ENCODE peak calls at places on chromosomes 2 and 18, in six cellular contexts. R is PC-3, M is prostate gland, B is left ventricle myocardium inferior, G is colonic mucosa, D is endodermal cell. S is an unnamed sample. For H3K4me1, the result is how much of the 10 kb centered on the place peaks cover.

GRCh38 chr2:15729709-15730544 is 138.3 kb downstream of the DDX1 start:
- DNase-seq in R (no peak), M (no peak), B (no peak), G (no peak), D (peak), S (no peak)

GRCh38 chr18:27712066-27712465 is 464.9 kb downstream of the CDH2 start:
- DNase-seq in R (no peak), M (no peak), B (no peak), G (no peak), D (no peak), S (no peak)

GRCh38 chr18:59008302-59008974 is 131.2 kb upstream of the SEC11C start:
- DNase-seq in R (peak), M (peak), B (no peak), G (no peak), D (peak), S (peak)

GRCh38 chr2:25343187-25343825 is 1.6 kb upstream of the DNMT3A start:
- DNase-seq in R (no peak), M (no peak), B (peak), G (no peak), D (no peak), S (no peak)

GRCh38 chr18:70634576-70635147 is 345.8 kb downstream of the SOCS6 start:
- DNase-seq in R (no peak), M (no peak), B (no peak), G (no peak), D (no peak), S (no peak)

GRCh38 chr2:96531872-96532505 is 4.6 kb upstream of the ARID5A start:
- DNase-seq in R (peak), M (peak), B (peak), G (peak), D (peak), S (peak)

GRCh38 chr2:26850565-26850964 is 2.6 kb downstream of the DPYSL5 start:
- DNase-seq in R (no peak), M (no peak), B (no peak), G (no peak), D (no peak), S (no peak)

GRCh38 chr2:30899655-30900054 is 92.4 kb upstream of the CAPN13 start:
- DNase-seq in R (no peak), M (no peak), B (no peak), G (no peak), D (peak), S (no peak)

GRCh38 chr2:47211497-47212011 is 56.4 kb upstream of the STPG4 start:
- DNase-seq in R (no peak), M (no peak), B (no peak), G (no peak), D (no peak), S (no peak)

GRCh38 chr18:8937695-8938094 is 164.8 kb upstream of the NDUFV2 start:
- DNase-seq in R (peak), M (peak), B (no peak), G (no peak), D (peak), S (peak)

GRCh38 chr2:236663267-236663666 is 93.6 kb downstream of the ACKR3 start:
- DNase-seq in R (no peak), M (no peak), B (peak), G (peak), D (no peak), S (no peak)

GRCh38 chr2:28004086-28004485 is 113.6 kb downstream of the BABAM2 start:
- DNase-seq in R (peak), M (no peak), B (no peak), G (no peak), D (no peak), S (no peak)

GRCh38 chr2:186695081-186695756 is 1.4 kb downstream of the FAM171B start:
- DNase-seq in R (peak), M (no peak), B (no peak), G (no peak), D (no peak), S (no peak)

GRCh38 chr2:74482801-74483674 is at the start of the genes CCDC142 and TTC31:
- DNase-seq in R (peak), M (peak), B (peak), G (peak), D (peak), S (peak)

GRCh38 chr2:120520929-120521912 is 175.3 kb downstream of the INHBB start:
- DNase-seq in R (peak), M (peak), B (no peak), G (peak), D (peak), S (peak)

GRCh38 chr2:120231974-120232635 is 8.9 kb upstream of the TMEM185B start:
- DNase-seq in R (peak), M (peak), B (no peak), G (no peak), D (no peak), S (no peak)

GRCh38 chr2:236337465-236338325 is 73.5 kb upstream of the ASB18 start:
- DNase-seq in R (no peak), M (no peak), B (no peak), G (no peak), D (no peak), S (no peak)

GRCh38 chr2:8692783-8693768 is 11.2 kb downstream of the ID2 start:
- DNase-seq in R (peak), M (no peak), B (no peak), G (peak), D (peak), S (peak)

GRCh38 chr2:17754773-17755425 is 961 bp downstream of the GEN1 start:
- DNase-seq in R (peak), M (no peak), B (no peak), G (no peak), D (no peak), S (no peak)

GRCh38 chr2:86621290-86621943 is 2.2 kb downstream of the RNF103 start:
- DNase-seq in R (peak), M (no peak), B (no peak), G (no peak), D (no peak), S (no peak)

GRCh38 chr2:41962912-41963652 is 84.7 kb upstream of the PKDCC start:
- DNase-seq in R (no peak), M (no peak), B (no peak), G (no peak), D (peak), S (no peak)
- H3K4me1 ChIP-seq in R (under half), M (under half), B (half or more), G (under half), D (under half), S (under half)

GRCh38 chr2:1614564-1614963 is 129.8 kb downstream of the PXDN start:
- DNase-seq in R (no peak), M (no peak), B (no peak), G (no peak), D (peak), S (no peak)
- H3K4me1 ChIP-seq in R (under half), M (under half), B (under half), G (under half), D (under half), S (under half)

DNA sequence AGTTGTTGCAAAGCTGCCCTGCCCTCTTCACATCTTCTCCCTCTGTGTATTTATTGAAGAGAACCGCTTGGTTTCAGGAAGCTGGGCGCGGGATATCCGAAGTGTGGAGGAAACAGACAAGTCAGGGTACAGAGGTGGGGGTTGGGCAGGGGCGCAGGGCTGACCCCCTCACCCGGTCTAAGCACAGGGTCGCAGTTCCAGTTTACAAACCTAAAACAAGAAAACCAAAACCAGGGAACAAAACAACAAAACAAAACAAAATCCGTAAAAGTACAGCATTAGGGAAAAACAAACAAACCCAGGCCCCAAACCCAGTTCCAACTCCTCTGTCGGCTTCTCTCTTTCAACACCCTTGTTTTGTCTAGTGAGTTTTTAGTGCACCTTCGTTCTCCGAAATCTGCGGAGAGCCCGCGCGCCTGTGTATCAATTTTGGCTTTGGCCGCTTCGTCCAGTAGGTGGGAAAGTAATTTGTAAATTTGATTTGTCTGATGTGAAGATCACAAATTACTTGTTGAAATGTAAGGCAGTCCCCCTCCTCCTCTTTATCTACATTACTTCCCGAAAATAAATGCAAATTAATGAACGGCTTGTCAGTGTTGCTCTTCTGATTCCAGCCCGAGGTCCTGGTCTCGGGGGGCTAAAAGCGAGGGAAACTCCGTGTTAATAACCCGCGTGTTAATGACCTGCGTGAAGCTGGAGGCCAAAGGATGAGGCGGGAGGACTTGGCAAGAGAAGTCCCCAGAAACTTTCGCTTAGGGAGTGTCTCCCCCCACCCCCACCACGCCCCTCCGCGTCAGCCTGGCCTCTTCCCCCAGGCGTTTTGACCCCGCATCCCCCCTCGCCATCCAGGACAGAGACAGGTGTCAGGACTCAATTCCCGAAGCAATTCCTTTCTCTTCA is 6.9 kb downstream of the OTX1 start:
- DNase-seq in R (no peak), M (no peak), B (no peak), G (no peak), D (peak), S (no peak)
- H3K4me1 ChIP-seq in R (under half), M (under half), B (half or more), G (under half), D (under half), S (under half)

GRCh38 chr2:43556256-43556655 is 39.6 kb downstream of the THADA start:
- DNase-seq in R (no peak), M (no peak), B (no peak), G (no peak), D (no peak), S (no peak)
- H3K4me1 ChIP-seq in R (under half), M (under half), B (under half), G (under half), D (under half), S (under half)

GRCh38 chr2:68726100-68726499 is 8.5 kb upstream of the ARHGAP25 start:
- DNase-seq in R (no peak), M (no peak), B (no peak), G (no peak), D (no peak), S (no peak)
- H3K4me1 ChIP-seq in R (under half), M (under half), B (under half), G (under half), D (under half), S (under half)

DNA sequence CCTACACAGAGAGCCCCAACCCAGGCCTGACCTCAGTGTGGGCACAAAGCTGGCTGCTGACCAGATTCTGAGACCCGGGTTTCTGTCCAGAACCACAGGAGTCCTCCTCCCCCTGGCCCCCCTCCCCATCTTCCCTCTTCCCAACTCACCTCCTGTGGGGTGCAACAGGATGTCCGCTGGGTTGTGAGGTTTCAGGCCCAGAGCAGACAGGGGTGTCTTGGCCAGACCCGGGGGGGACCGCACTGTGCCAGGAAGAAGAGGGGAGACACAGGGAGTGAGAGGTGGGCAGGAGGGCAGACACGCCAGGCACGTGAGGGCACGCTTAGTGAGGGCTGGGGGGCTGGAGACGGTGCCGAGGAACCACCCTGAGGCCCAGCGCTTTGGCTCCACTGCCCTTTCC is 171.5 kb downstream of the TNS1 start:
- DNase-seq in R (no peak), M (no peak), B (no peak), G (no peak), D (no peak), S (no peak)
- H3K4me1 ChIP-seq in R (under half), M (under half), B (half or more), G (under half), D (under half), S (under half)

DNA sequence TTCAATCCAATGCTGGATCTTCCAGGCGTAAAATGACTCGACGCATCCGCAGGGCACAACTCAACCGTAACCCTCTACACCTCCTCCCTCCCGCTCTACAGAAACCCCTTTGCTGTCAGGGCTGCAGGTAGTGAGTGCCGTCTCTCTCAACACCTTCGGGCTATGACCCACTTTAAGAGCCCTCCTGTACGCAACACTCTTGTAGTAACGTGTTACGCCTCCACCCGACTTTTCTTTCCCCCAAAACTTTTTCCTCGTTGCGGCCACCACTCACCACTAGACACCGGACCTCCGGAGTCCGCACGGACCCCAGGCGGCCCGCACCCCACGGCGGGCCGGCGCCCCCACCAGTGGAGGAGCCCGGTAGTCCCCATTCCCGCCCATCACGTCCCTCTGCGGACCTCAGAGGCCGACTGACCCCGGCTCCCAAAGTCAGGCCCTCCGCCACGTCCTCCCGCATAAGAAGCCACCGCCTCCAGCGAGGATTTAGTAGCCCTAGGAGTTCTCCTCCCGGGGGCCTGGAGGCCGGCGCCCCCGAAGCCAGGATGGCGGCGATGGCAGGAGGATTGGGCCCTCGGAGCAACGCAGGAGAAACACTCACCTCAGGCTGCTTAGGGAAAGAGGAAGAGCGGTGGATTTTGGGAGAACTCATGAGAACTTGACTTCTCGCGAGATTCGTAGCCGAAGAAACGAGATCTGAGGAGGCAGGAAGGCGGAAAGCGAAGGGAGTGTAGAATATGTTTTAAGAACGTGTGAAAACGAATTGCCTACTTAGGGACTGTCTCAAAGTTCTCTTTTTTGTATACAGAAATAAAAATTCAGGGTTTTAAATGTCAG is 5.0 kb upstream of the C18orf32 start:
- DNase-seq in R (peak), M (peak), B (peak), G (peak), D (peak), S (peak)
- H3K4me1 ChIP-seq in R (under half), M (under half), B (under half), G (under half), D (under half), S (under half)

GRCh38 chr18:75216212-75216925 is 5.8 kb downstream of the TSHZ1 start:
- DNase-seq in R (no peak), M (no peak), B (no peak), G (no peak), D (no peak), S (no peak)

GRCh38 chr18:75214766-75215515 is 4.3 kb downstream of the TSHZ1 start:
- DNase-seq in R (no peak), M (no peak), B (no peak), G (peak), D (no peak), S (no peak)

GRCh38 chr18:75213610-75214009 is 3.0 kb downstream of the TSHZ1 start:
- DNase-seq in R (peak), M (no peak), B (no peak), G (no peak), D (no peak), S (no peak)

GRCh38 chr18:75216926-75217303 is 6.3 kb downstream of the TSHZ1 start:
- DNase-seq in R (no peak), M (no peak), B (no peak), G (peak), D (no peak), S (no peak)

GRCh38 chr18:75215663-75216062 is 5.1 kb downstream of the TSHZ1 start:
- DNase-seq in R (no peak), M (no peak), B (no peak), G (no peak), D (no peak), S (no peak)
- H3K4me1 ChIP-seq in R (under half), M (under half), B (half or more), G (under half), D (under half), S (under half)

GRCh38 chr2:36477315-36477714 is 120.7 kb downstream of the FEZ2 start:
- DNase-seq in R (no peak), M (no peak), B (no peak), G (no peak), D (no peak), S (no peak)
- H3K4me1 ChIP-seq in R (under half), M (under half), B (under half), G (under half), D (under half), S (under half)

S was measured in PC-9.